ENCODE peak calls at places on chromosomes 16 and 17, in seven cellular contexts. One of them, this sample, is unnamed.

GRCh38 chr16:3953728-3954410 is 73.4 kb upstream of the CREBBP start:
- DNase-seq in AG09309: no peak
- DNase-seq in stimulated activated CD4-positive, alpha-beta T cell treated with anti-CD3 and anti-CD28 coated beads, Interleukin-15, amount 100 ng/mL, for 1 hour: no peak
- DNase-seq in NCI-H748 treated with DMSO at 0.1 percent for 48 hours: no peak
- DNase-seq in BJ: no peak
- DNase-seq in colonic mucosa: no peak
- DNase-seq in Right ventricle myocardium superior: peak; percentile 48
- DNase-seq in this sample: no peak

GRCh38 chr17:76171701-76172100 is 30.7 kb upstream of the FOXJ1 start:
- DNase-seq in colonic mucosa: no peak
- DNase-seq in BJ: no peak
- DNase-seq in Right ventricle myocardium superior: no peak
- DNase-seq in NCI-H748 treated with DMSO at 0.1 percent for 48 hours: no peak
- DNase-seq in AG09309: no peak
- DNase-seq in stimulated activated CD4-positive, alpha-beta T cell treated with anti-CD3 and anti-CD28 coated beads, Interleukin-15, amount 100 ng/mL, for 1 hour: no peak
- DNase-seq in this sample: no peak

GRCh38 chr16:48057085-48057484 is 98.7 kb downstream of the ABCC12 start:
- DNase-seq in colonic mucosa: no peak
- DNase-seq in BJ: no peak
- DNase-seq in AG09309: no peak
- DNase-seq in NCI-H748 treated with DMSO at 0.1 percent for 48 hours: no peak
- DNase-seq in Right ventricle myocardium superior: no peak
- DNase-seq in stimulated activated CD4-positive, alpha-beta T cell treated with anti-CD3 and anti-CD28 coated beads, Interleukin-15, amount 100 ng/mL, for 1 hour: no peak
- DNase-seq in this sample: no peak

GRCh38 chr17:29238133-29238850 is 8.4 kb upstream of the CRYBA1 start:
- DNase-seq in AG09309: no peak
- DNase-seq in stimulated activated CD4-positive, alpha-beta T cell treated with anti-CD3 and anti-CD28 coated beads, Interleukin-15, amount 100 ng/mL, for 1 hour: no peak
- DNase-seq in BJ: no peak
- DNase-seq in Right ventricle myocardium superior: no peak
- DNase-seq in colonic mucosa: no peak
- DNase-seq in NCI-H748 treated with DMSO at 0.1 percent for 48 hours: no peak
- DNase-seq in this sample: no peak

GRCh38 chr16:49592507-49593422 is 219.2 kb downstream of the C16orf78 start:
- DNase-seq in stimulated activated CD4-positive, alpha-beta T cell treated with anti-CD3 and anti-CD28 coated beads, Interleukin-15, amount 100 ng/mL, for 1 hour: no peak
- DNase-seq in BJ: no peak
- DNase-seq in AG09309: no peak
- DNase-seq in colonic mucosa: no peak
- DNase-seq in Right ventricle myocardium superior: no peak
- DNase-seq in NCI-H748 treated with DMSO at 0.1 percent for 48 hours: peak; percentile 17
- DNase-seq in this sample: no peak

GRCh38 chr17:4632583-4632923 is 8.9 kb downstream of the ALOX15 start:
- DNase-seq in NCI-H748 treated with DMSO at 0.1 percent for 48 hours: no peak
- DNase-seq in stimulated activated CD4-positive, alpha-beta T cell treated with anti-CD3 and anti-CD28 coated beads, Interleukin-15, amount 100 ng/mL, for 1 hour: no peak
- DNase-seq in AG09309: no peak
- DNase-seq in colonic mucosa: no peak
- DNase-seq in BJ: no peak
- DNase-seq in Right ventricle myocardium superior: no peak
- DNase-seq in this sample: no peak

GRCh38 chr17:65099941-65100315 is 37.2 kb upstream of the RGS9 start:
- DNase-seq in Right ventricle myocardium superior: peak; percentile 67
- DNase-seq in BJ: no peak
- DNase-seq in colonic mucosa: peak; percentile 48
- DNase-seq in stimulated activated CD4-positive, alpha-beta T cell treated with anti-CD3 and anti-CD28 coated beads, Interleukin-15, amount 100 ng/mL, for 1 hour: peak; percentile 24
- DNase-seq in AG09309: no peak
- DNase-seq in NCI-H748 treated with DMSO at 0.1 percent for 48 hours: no peak
- DNase-seq in this sample: peak; percentile 50

GRCh38 chr17:19752216-19753048 is 4.3 kb upstream of the ALDH3A1 start:
- DNase-seq in AG09309: no peak
- DNase-seq in stimulated activated CD4-positive, alpha-beta T cell treated with anti-CD3 and anti-CD28 coated beads, Interleukin-15, amount 100 ng/mL, for 1 hour: no peak
- DNase-seq in Right ventricle myocardium superior: no peak
- DNase-seq in NCI-H748 treated with DMSO at 0.1 percent for 48 hours: no peak
- DNase-seq in colonic mucosa: no peak
- DNase-seq in BJ: no peak
- DNase-seq in this sample: no peak

GRCh38 chr16:86398622-86399021 is 111.7 kb upstream of the FOXF1 start:
- DNase-seq in colonic mucosa: no peak
- DNase-seq in stimulated activated CD4-positive, alpha-beta T cell treated with anti-CD3 and anti-CD28 coated beads, Interleukin-15, amount 100 ng/mL, for 1 hour: no peak
- DNase-seq in BJ: no peak
- DNase-seq in Right ventricle myocardium superior: no peak
- DNase-seq in NCI-H748 treated with DMSO at 0.1 percent for 48 hours: no peak
- DNase-seq in AG09309: no peak
- DNase-seq in this sample: peak; percentile 54

GRCh38 chr17:57084361-57084801 is 665 bp upstream of the AKAP1 start:
- DNase-seq in BJ: no peak
- DNase-seq in colonic mucosa: no peak
- DNase-seq in stimulated activated CD4-positive, alpha-beta T cell treated with anti-CD3 and anti-CD28 coated beads, Interleukin-15, amount 100 ng/mL, for 1 hour: no peak
- DNase-seq in Right ventricle myocardium superior: no peak
- DNase-seq in AG09309: no peak
- DNase-seq in NCI-H748 treated with DMSO at 0.1 percent for 48 hours: no peak
- DNase-seq in this sample: no peak

GRCh38 chr17:62933986-62934385 is 32.0 kb upstream of the TANC2 start:
- DNase-seq in Right ventricle myocardium superior: no peak
- DNase-seq in BJ: no peak
- DNase-seq in colonic mucosa: no peak
- DNase-seq in AG09309: no peak
- DNase-seq in stimulated activated CD4-positive, alpha-beta T cell treated with anti-CD3 and anti-CD28 coated beads, Interleukin-15, amount 100 ng/mL, for 1 hour: no peak
- DNase-seq in NCI-H748 treated with DMSO at 0.1 percent for 48 hours: peak; percentile 42
- DNase-seq in this sample: no peak

GRCh38 chr17:42568341-42569111 is 1.6 kb downstream of the MLX start:
- DNase-seq in stimulated activated CD4-positive, alpha-beta T cell treated with anti-CD3 and anti-CD28 coated beads, Interleukin-15, amount 100 ng/mL, for 1 hour: no peak
- DNase-seq in NCI-H748 treated with DMSO at 0.1 percent for 48 hours: no peak
- DNase-seq in Right ventricle myocardium superior: peak; percentile 32
- DNase-seq in BJ: no peak
- DNase-seq in colonic mucosa: no peak
- DNase-seq in AG09309: no peak
- DNase-seq in this sample: no peak

GRCh38 chr17:21452377-21453143 is 76.4 kb downstream of the KCNJ12 start:
- DNase-seq in BJ: peak; percentile 10
- DNase-seq in colonic mucosa: peak; percentile 58
- DNase-seq in stimulated activated CD4-positive, alpha-beta T cell treated with anti-CD3 and anti-CD28 coated beads, Interleukin-15, amount 100 ng/mL, for 1 hour: no peak
- DNase-seq in AG09309: peak; percentile 4
- DNase-seq in Right ventricle myocardium superior: peak; percentile 72
- DNase-seq in NCI-H748 treated with DMSO at 0.1 percent for 48 hours: no peak
- DNase-seq in this sample: peak; percentile 18

GRCh38 chr16:23803591-23804123 is 32.1 kb upstream of the PRKCB start:
- DNase-seq in stimulated activated CD4-positive, alpha-beta T cell treated with anti-CD3 and anti-CD28 coated beads, Interleukin-15, amount 100 ng/mL, for 1 hour: peak; percentile 43
- DNase-seq in colonic mucosa: peak; percentile 73
- DNase-seq in BJ: no peak
- DNase-seq in AG09309: no peak
- DNase-seq in NCI-H748 treated with DMSO at 0.1 percent for 48 hours: peak; percentile 11
- DNase-seq in Right ventricle myocardium superior: peak; percentile 64
- DNase-seq in this sample: no peak

GRCh38 chr16:79261461-79261860 is 339.1 kb downstream of the MAF start:
- DNase-seq in stimulated activated CD4-positive, alpha-beta T cell treated with anti-CD3 and anti-CD28 coated beads, Interleukin-15, amount 100 ng/mL, for 1 hour: no peak
- DNase-seq in Right ventricle myocardium superior: peak; percentile 69
- DNase-seq in NCI-H748 treated with DMSO at 0.1 percent for 48 hours: peak; percentile 29
- DNase-seq in AG09309: no peak
- DNase-seq in colonic mucosa: peak; percentile 41
- DNase-seq in BJ: no peak
- DNase-seq in this sample: no peak

GRCh38 chr16:65713409-65713808 is 591.5 kb upstream of the CDH11 start:
- DNase-seq in NCI-H748 treated with DMSO at 0.1 percent for 48 hours: no peak
- DNase-seq in stimulated activated CD4-positive, alpha-beta T cell treated with anti-CD3 and anti-CD28 coated beads, Interleukin-15, amount 100 ng/mL, for 1 hour: no peak
- DNase-seq in Right ventricle myocardium superior: no peak
- DNase-seq in BJ: no peak
- DNase-seq in AG09309: no peak
- DNase-seq in colonic mucosa: no peak
- DNase-seq in this sample: no peak

GRCh38 chr16:17328971-17329370 is 141.8 kb downstream of the XYLT1 start:
- DNase-seq in Right ventricle myocardium superior: no peak
- DNase-seq in AG09309: no peak
- DNase-seq in stimulated activated CD4-positive, alpha-beta T cell treated with anti-CD3 and anti-CD28 coated beads, Interleukin-15, amount 100 ng/mL, for 1 hour: no peak
- DNase-seq in BJ: no peak
- DNase-seq in NCI-H748 treated with DMSO at 0.1 percent for 48 hours: no peak
- DNase-seq in colonic mucosa: peak; percentile 77
- DNase-seq in this sample: no peak

GRCh38 chr16:80117731-80118130 is 423.1 kb upstream of the DYNLRB2 start:
- DNase-seq in BJ: no peak
- DNase-seq in stimulated activated CD4-positive, alpha-beta T cell treated with anti-CD3 and anti-CD28 coated beads, Interleukin-15, amount 100 ng/mL, for 1 hour: no peak
- DNase-seq in Right ventricle myocardium superior: no peak
- DNase-seq in AG09309: no peak
- DNase-seq in colonic mucosa: no peak
- DNase-seq in NCI-H748 treated with DMSO at 0.1 percent for 48 hours: no peak
- DNase-seq in this sample: no peak

GRCh38 chr17:39868554-39868942 is 546 bp downstream of the ZPBP2 start:
- DNase-seq in NCI-H748 treated with DMSO at 0.1 percent for 48 hours: no peak
- DNase-seq in stimulated activated CD4-positive, alpha-beta T cell treated with anti-CD3 and anti-CD28 coated beads, Interleukin-15, amount 100 ng/mL, for 1 hour: no peak
- DNase-seq in AG09309: no peak
- DNase-seq in Right ventricle myocardium superior: no peak
- DNase-seq in colonic mucosa: no peak
- DNase-seq in BJ: no peak
- DNase-seq in this sample: no peak

GRCh38 chr16:3027983-3028715 is 4.3 kb downstream of the THOC6 start:
- DNase-seq in colonic mucosa: peak; percentile 92
- DNase-seq in Right ventricle myocardium superior: peak; percentile 89
- DNase-seq in AG09309: no peak
- DNase-seq in BJ: no peak
- DNase-seq in stimulated activated CD4-positive, alpha-beta T cell treated with anti-CD3 and anti-CD28 coated beads, Interleukin-15, amount 100 ng/mL, for 1 hour: peak; percentile 77
- DNase-seq in NCI-H748 treated with DMSO at 0.1 percent for 48 hours: peak; percentile 48
- DNase-seq in this sample: peak; percentile 17

GRCh38 chr16:57614546-57615343 is 13.7 kb upstream of the ADGRG1 start:
- DNase-seq in Right ventricle myocardium superior: peak; percentile 8
- DNase-seq in stimulated activated CD4-positive, alpha-beta T cell treated with anti-CD3 and anti-CD28 coated beads, Interleukin-15, amount 100 ng/mL, for 1 hour: no peak
- DNase-seq in AG09309: no peak
- DNase-seq in BJ: no peak
- DNase-seq in colonic mucosa: peak; percentile 15
- DNase-seq in NCI-H748 treated with DMSO at 0.1 percent for 48 hours: no peak
- DNase-seq in this sample: no peak

GRCh38 chr17:50198026-50198669 is 3.3 kb downstream of the COL1A1 start:
- DNase-seq in NCI-H748 treated with DMSO at 0.1 percent for 48 hours: peak; percentile 19
- DNase-seq in colonic mucosa: peak; percentile 86
- DNase-seq in stimulated activated CD4-positive, alpha-beta T cell treated with anti-CD3 and anti-CD28 coated beads, Interleukin-15, amount 100 ng/mL, for 1 hour: peak; percentile 22
- DNase-seq in Right ventricle myocardium superior: peak; percentile 73
- DNase-seq in BJ: no peak
- DNase-seq in AG09309: no peak
- DNase-seq in this sample: no peak

GRCh38 chr17:62140836-62141235 is 75.8 kb upstream of the MED13 start:
- DNase-seq in BJ: no peak
- DNase-seq in stimulated activated CD4-positive, alpha-beta T cell treated with anti-CD3 and anti-CD28 coated beads, Interleukin-15, amount 100 ng/mL, for 1 hour: no peak
- DNase-seq in AG09309: no peak
- DNase-seq in colonic mucosa: peak; percentile 80
- DNase-seq in Right ventricle myocardium superior: no peak
- DNase-seq in NCI-H748 treated with DMSO at 0.1 percent for 48 hours: no peak
- DNase-seq in this sample: no peak

GRCh38 chr17:44079877-44080821 is 9.6 kb downstream of the G6PC3 start:
- DNase-seq in AG09309: no peak
- DNase-seq in BJ: no peak
- DNase-seq in NCI-H748 treated with DMSO at 0.1 percent for 48 hours: no peak
- DNase-seq in colonic mucosa: no peak
- DNase-seq in Right ventricle myocardium superior: peak; percentile 36
- DNase-seq in stimulated activated CD4-positive, alpha-beta T cell treated with anti-CD3 and anti-CD28 coated beads, Interleukin-15, amount 100 ng/mL, for 1 hour: no peak
- DNase-seq in this sample: no peak

GRCh38 chr17:13025264-13025627 is 7.4 kb upstream of the ELAC2 start:
- DNase-seq in stimulated activated CD4-positive, alpha-beta T cell treated with anti-CD3 and anti-CD28 coated beads, Interleukin-15, amount 100 ng/mL, for 1 hour: no peak
- DNase-seq in Right ventricle myocardium superior: no peak
- DNase-seq in colonic mucosa: no peak
- DNase-seq in AG09309: no peak
- DNase-seq in BJ: no peak
- DNase-seq in NCI-H748 treated with DMSO at 0.1 percent for 48 hours: no peak
- DNase-seq in this sample: no peak

GRCh38 chr17:40075216-40076100 is 12.7 kb downstream of the THRA start:
- DNase-seq in stimulated activated CD4-positive, alpha-beta T cell treated with anti-CD3 and anti-CD28 coated beads, Interleukin-15, amount 100 ng/mL, for 1 hour: peak; percentile 47
- DNase-seq in Right ventricle myocardium superior: peak; percentile 91
- DNase-seq in NCI-H748 treated with DMSO at 0.1 percent for 48 hours: no peak
- DNase-seq in AG09309: no peak
- DNase-seq in colonic mucosa: peak; percentile 85
- DNase-seq in BJ: no peak
- DNase-seq in this sample: no peak

GRCh38 chr17:47012457-47012856 is 33.4 kb upstream of the RPRML start:
- DNase-seq in stimulated activated CD4-positive, alpha-beta T cell treated with anti-CD3 and anti-CD28 coated beads, Interleukin-15, amount 100 ng/mL, for 1 hour: no peak
- DNase-seq in NCI-H748 treated with DMSO at 0.1 percent for 48 hours: no peak
- DNase-seq in AG09309: no peak
- DNase-seq in Right ventricle myocardium superior: no peak
- DNase-seq in BJ: no peak
- DNase-seq in colonic mucosa: no peak
- DNase-seq in this sample: no peak

GRCh38 chr16:85258616-85259015 is 146.3 kb upstream of the CIBAR2 start:
- DNase-seq in NCI-H748 treated with DMSO at 0.1 percent for 48 hours: no peak
- DNase-seq in colonic mucosa: no peak
- DNase-seq in Right ventricle myocardium superior: no peak
- DNase-seq in stimulated activated CD4-positive, alpha-beta T cell treated with anti-CD3 and anti-CD28 coated beads, Interleukin-15, amount 100 ng/mL, for 1 hour: no peak
- DNase-seq in AG09309: no peak
- DNase-seq in BJ: no peak
- DNase-seq in this sample: no peak

GRCh38 chr16:68355447-68356248 is 44.8 kb downstream of the PRMT7 start:
- DNase-seq in AG09309: no peak
- DNase-seq in BJ: no peak
- DNase-seq in NCI-H748 treated with DMSO at 0.1 percent for 48 hours: no peak
- DNase-seq in Right ventricle myocardium superior: no peak
- DNase-seq in colonic mucosa: no peak
- DNase-seq in stimulated activated CD4-positive, alpha-beta T cell treated with anti-CD3 and anti-CD28 coated beads, Interleukin-15, amount 100 ng/mL, for 1 hour: no peak
- DNase-seq in this sample: no peak

GRCh38 chr17:66241839-66242238 is 12.6 kb upstream of the APOH start:
- DNase-seq in NCI-H748 treated with DMSO at 0.1 percent for 48 hours: no peak
- DNase-seq in BJ: no peak
- DNase-seq in Right ventricle myocardium superior: no peak
- DNase-seq in stimulated activated CD4-positive, alpha-beta T cell treated with anti-CD3 and anti-CD28 coated beads, Interleukin-15, amount 100 ng/mL, for 1 hour: no peak
- DNase-seq in AG09309: no peak
- DNase-seq in colonic mucosa: no peak
- DNase-seq in this sample: no peak

GRCh38 chr16:72216767-72217166 is 44.8 kb upstream of the PMFBP1 start:
- DNase-seq in Right ventricle myocardium superior: no peak
- DNase-seq in colonic mucosa: no peak
- DNase-seq in BJ: no peak
- DNase-seq in stimulated activated CD4-positive, alpha-beta T cell treated with anti-CD3 and anti-CD28 coated beads, Interleukin-15, amount 100 ng/mL, for 1 hour: no peak
- DNase-seq in AG09309: no peak
- DNase-seq in NCI-H748 treated with DMSO at 0.1 percent for 48 hours: no peak
- DNase-seq in this sample: no peak

GRCh38 chr17:67531291-67531690 is 154.2 kb downstream of the PITPNC1 start:
- DNase-seq in colonic mucosa: no peak
- DNase-seq in BJ: no peak
- DNase-seq in NCI-H748 treated with DMSO at 0.1 percent for 48 hours: no peak
- DNase-seq in stimulated activated CD4-positive, alpha-beta T cell treated with anti-CD3 and anti-CD28 coated beads, Interleukin-15, amount 100 ng/mL, for 1 hour: no peak
- DNase-seq in Right ventricle myocardium superior: peak; percentile 69
- DNase-seq in AG09309: no peak
- DNase-seq in this sample: no peak

GRCh38 chr16:5015351-5015750 is 18.4 kb downstream of the NAGPA start:
- DNase-seq in BJ: no peak
- DNase-seq in Right ventricle myocardium superior: no peak
- DNase-seq in NCI-H748 treated with DMSO at 0.1 percent for 48 hours: no peak
- DNase-seq in stimulated activated CD4-positive, alpha-beta T cell treated with anti-CD3 and anti-CD28 coated beads, Interleukin-15, amount 100 ng/mL, for 1 hour: no peak
- DNase-seq in AG09309: no peak
- DNase-seq in colonic mucosa: no peak
- DNase-seq in this sample: no peak

GRCh38 chr17:56909742-56910508 is 3.9 kb downstream of the TRIM25 start:
- DNase-seq in BJ: no peak
- DNase-seq in Right ventricle myocardium superior: no peak
- DNase-seq in NCI-H748 treated with DMSO at 0.1 percent for 48 hours: no peak
- DNase-seq in colonic mucosa: peak; percentile 61
- DNase-seq in stimulated activated CD4-positive, alpha-beta T cell treated with anti-CD3 and anti-CD28 coated beads, Interleukin-15, amount 100 ng/mL, for 1 hour: no peak
- DNase-seq in AG09309: no peak
- DNase-seq in this sample: no peak

GRCh38 chr16:66746682-66747081 is 4.7 kb downstream of the DYNC1LI2 start:
- DNase-seq in AG09309: no peak
- DNase-seq in Right ventricle myocardium superior: no peak
- DNase-seq in BJ: no peak
- DNase-seq in colonic mucosa: no peak
- DNase-seq in stimulated activated CD4-positive, alpha-beta T cell treated with anti-CD3 and anti-CD28 coated beads, Interleukin-15, amount 100 ng/mL, for 1 hour: no peak
- DNase-seq in NCI-H748 treated with DMSO at 0.1 percent for 48 hours: no peak
- DNase-seq in this sample: no peak

GRCh38 chr16:11042205-11042604 is 97.8 kb downstream of the CLEC16A start:
- DNase-seq in AG09309: no peak
- DNase-seq in colonic mucosa: no peak
- DNase-seq in Right ventricle myocardium superior: no peak
- DNase-seq in NCI-H748 treated with DMSO at 0.1 percent for 48 hours: no peak
- DNase-seq in stimulated activated CD4-positive, alpha-beta T cell treated with anti-CD3 and anti-CD28 coated beads, Interleukin-15, amount 100 ng/mL, for 1 hour: no peak
- DNase-seq in BJ: no peak
- DNase-seq in this sample: no peak

This sample was measured in non-pigmented ciliary epithelial cell.